ENCODE peak calls at places on chromosomes 13 and 19, in five cellular contexts. Q is breast epithelium, E is T-helper 1 cell, Y is posterior vena cava, U is fibroblast of pulmonary artery. I is an unnamed sample.
A peak's percentile ranks its signal among the peaks of the same experiment; 100 is the strongest.

GRCh38 chr13:111664696-111665095 is 344.3 kb downstream of the TEX29 start:
- DNase-seq in Q (no peak), E (no peak), Y (peak; percentile 48), U (no peak), I (no peak)

GRCh38 chr13:49218493-49219051 is 1.6 kb upstream of the MLNR start:
- DNase-seq in Q (no peak), E (no peak), Y (no peak), U (no peak), I (no peak)

GRCh38 chr19:10288662-10289166 is 1.0 kb upstream of the ICAM5 start:
- DNase-seq in Q (no peak), E (peak; percentile 60), Y (peak; percentile 76), U (peak; percentile 40), I (no peak)

GRCh38 chr13:112434937-112435523 is 58.9 kb downstream of the SPACA7 start:
- DNase-seq in Q (no peak), E (no peak), Y (no peak), U (no peak), I (no peak)

GRCh38 chr13:112782433-112783010 is 92.7 kb downstream of the ATP11A start:
- DNase-seq in Q (no peak), E (no peak), Y (no peak), U (no peak), I (no peak)

GRCh38 chr13:113654591-113655357 is 3.2 kb downstream of the ATP4B start:
- DNase-seq in Q (peak; percentile 39), E (no peak), Y (peak; percentile 82), U (no peak), I (peak; percentile 48)

GRCh38 chr19:15251749-15252397 is 19.6 kb upstream of the EPHX3 start:
- DNase-seq in Q (no peak), E (no peak), Y (peak; percentile 96), U (peak; percentile 98), I (peak; percentile 57)

GRCh38 chr13:111122056-111122455 is 6.9 kb downstream of the ARHGEF7 start:
- DNase-seq in Q (no peak), E (no peak), Y (no peak), U (no peak), I (no peak)

GRCh38 chr19:10431943-10432735 is 11.8 kb downstream of the PDE4A start:
- DNase-seq in Q (no peak), E (peak; percentile 57), Y (peak; percentile 90), U (peak; percentile 27), I (peak; percentile 81)